ENCODE peak calls at places on chromosomes 5 and 9, in six cellular contexts. Q, E, K, A, G and X are unnamed samples.

GRCh38 chr5:17383526-17383925 is 114.5 kb upstream of the TAF11L2 start:
- DNase-seq in K (no peak), E (no peak), A (no peak), G (no peak), Q (no peak), X (no peak)

GRCh38 chr5:158819095-158819494 is 280.6 kb downstream of the EBF1 start:
- DNase-seq in G (no peak), A (no peak), Q (no peak), K (no peak), E (no peak), X (no peak)

GRCh38 chr5:127572930-127573329 is 55.5 kb downstream of the PRRC1 start:
- DNase-seq in Q (no peak), E (no peak), G (no peak), K (peak; percentile 30), A (no peak), X (no peak)

GRCh38 chr5:159971931-159972461 is 36.9 kb upstream of the TTC1 start:
- DNase-seq in A (no peak), G (no peak), Q (no peak), E (no peak), K (peak; percentile 61), X (no peak)

GRCh38 chr5:100790170-100790665 is 112.9 kb downstream of the ST8SIA4 start:
- DNase-seq in K (no peak), A (no peak), G (no peak), Q (no peak), E (no peak), X (no peak)

GRCh38 chr9:135502168-135502872 is 1.8 kb downstream of the MRPS2 start:
- DNase-seq in K (no peak), A (no peak), G (no peak), E (peak; percentile 42), Q (no peak), X (no peak)

GRCh38 chr9:106717686-106718085 is 145.3 kb upstream of the ZNF462 start:
- DNase-seq in K (peak; percentile 58), E (no peak), G (peak; percentile 53), Q (no peak), A (no peak), X (peak; percentile 30)

GRCh38 chr5:134536876-134537275 is 11.4 kb downstream of the JADE2 start:
- DNase-seq in E (peak; percentile 18), K (no peak), A (no peak), Q (no peak), G (no peak), X (no peak)

GRCh38 chr9:110877376-110877775 is 160.9 kb downstream of the LPAR1 start:
- DNase-seq in E (no peak), G (no peak), K (no peak), Q (no peak), A (no peak), X (no peak)

GRCh38 chr9:118896356-118897000 is 472.8 kb downstream of the BRINP1 start:
- DNase-seq in K (peak; percentile 14), A (no peak), Q (no peak), E (no peak), G (no peak), X (no peak)

GRCh38 chr9:83511051-83511450 is 27.1 kb downstream of the FRMD3 start:
- DNase-seq in E (no peak), Q (no peak), K (peak; percentile 54), G (no peak), A (no peak), X (peak; percentile 10)

GRCh38 chr5:149810856-149811255 is 80.7 kb downstream of the PPARGC1B start:
- DNase-seq in A (no peak), E (no peak), G (no peak), Q (no peak), K (no peak), X (no peak)

GRCh38 chr5:179209359-179210150 is 135.7 kb downstream of the ADAMTS2 start:
- DNase-seq in G (no peak), Q (no peak), E (no peak), A (no peak), K (peak; percentile 94), X (peak; percentile 15)

GRCh38 chr5:936149-937144 is 43.8 kb downstream of the TRIP13 start:
- DNase-seq in G (no peak), K (no peak), E (peak; percentile 24), A (no peak), Q (no peak), X (no peak)

GRCh38 chr5:76601470-76601869 is 21.7 kb downstream of the F2RL2 start:
- DNase-seq in A (no peak), G (no peak), Q (no peak), K (peak; percentile 82), E (no peak), X (no peak)

GRCh38 chr5:151267481-151268275 is 14.7 kb downstream of the GM2A start:
- DNase-seq in K (peak; percentile 13), A (no peak), E (no peak), G (no peak), Q (no peak), X (peak; percentile 41)

GRCh38 chr9:81671880-81672280 is 17.5 kb downstream of the TLE1 start:
- DNase-seq in E (peak; percentile 72), A (peak; percentile 87), K (no peak), G (no peak), Q (no peak), X (no peak)

GRCh38 chr5:134555223-134555790 is 29.8 kb downstream of the JADE2 start:
- DNase-seq in G (no peak), Q (no peak), A (no peak), E (no peak), K (peak; percentile 21), X (no peak)

DNA sequence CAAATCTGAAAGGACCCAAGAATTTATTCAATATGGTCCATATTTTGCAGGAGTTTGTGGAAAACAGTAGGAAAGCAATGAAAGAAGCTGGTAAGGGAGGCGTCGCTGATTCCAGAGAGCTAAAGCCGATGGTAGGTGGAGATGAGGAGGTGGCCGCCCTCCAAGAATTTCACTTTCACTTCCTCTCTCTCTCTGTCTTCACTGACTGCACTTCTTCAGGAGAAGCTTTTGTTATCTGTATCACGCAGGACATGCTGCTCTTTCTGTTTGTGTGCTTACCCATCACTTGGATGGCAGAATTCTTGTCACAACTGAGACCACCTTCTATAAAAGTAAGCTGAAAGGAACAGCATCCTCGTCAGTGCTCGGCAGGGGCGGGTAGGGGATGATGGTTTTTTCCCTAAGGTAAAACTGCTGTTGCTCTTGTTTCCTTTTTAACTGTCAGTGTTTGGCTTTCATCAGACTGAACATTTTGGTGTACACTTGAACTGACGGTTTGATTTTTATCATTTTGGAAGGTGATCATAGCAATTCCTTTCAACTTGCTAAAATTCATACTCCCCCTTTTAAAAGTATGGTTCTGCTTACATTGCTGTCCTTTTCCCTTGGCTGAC is 62.4 kb upstream of the FSD1L start:
- DNase-seq in K (no peak), E (no peak), Q (no peak), A (peak; percentile 20), G (no peak), X (no peak)
- H3K4me3 ChIP-seq in K (no peak overlapping the region), E (no peak overlapping the region), Q (peak overlapping the region; percentile 42), A (peak overlapping the region; percentile 41), G (no peak overlapping the region), X (no peak overlapping the region)

DNA sequence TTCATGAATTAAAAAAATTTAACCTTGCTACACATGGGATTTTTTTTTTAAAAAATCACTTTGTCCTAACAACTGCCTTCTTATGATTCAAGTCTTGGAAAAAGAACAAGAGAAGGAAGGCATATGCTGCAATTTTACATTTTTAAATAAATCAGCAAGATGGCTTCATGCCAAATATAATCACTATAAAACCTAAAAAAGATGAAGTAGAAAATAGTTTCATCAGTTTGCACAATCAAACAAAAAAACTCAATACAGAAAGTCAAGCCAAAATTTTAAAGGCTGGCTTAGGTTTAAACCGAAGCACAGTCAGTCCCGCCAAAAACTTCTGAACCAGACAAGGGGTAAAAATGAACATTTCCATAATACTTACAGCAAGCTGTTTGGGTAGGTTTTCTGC is 57.4 kb downstream of the ZFR start:
- DNase-seq in E (no peak), A (no peak), K (peak; percentile 47), Q (no peak), G (no peak), X (no peak)
- H3K4me3 ChIP-seq in E (no peak overlapping the region), A (no peak overlapping the region), K (no peak overlapping the region), Q (no peak overlapping the region), G (no peak overlapping the region), X (no peak overlapping the region)

GRCh38 chr9:86637515-86637914 is 283.3 kb upstream of the TUT7 start:
- DNase-seq in A (peak; percentile 16), K (peak; percentile 43), Q (no peak), E (peak; percentile 57), G (no peak), X (no peak)

GRCh38 chr9:86639287-86639686 is 285.1 kb upstream of the TUT7 start:
- DNase-seq in K (no peak), E (no peak), A (no peak), Q (no peak), G (no peak), X (no peak)

GRCh38 chr9:86638109-86638508 is 283.9 kb upstream of the TUT7 start:
- DNase-seq in Q (no peak), G (no peak), E (no peak), K (no peak), A (no peak), X (no peak)

GRCh38 chr9:86641970-86642369 is 287.8 kb upstream of the TUT7 start:
- DNase-seq in A (no peak), G (no peak), Q (no peak), K (no peak), E (no peak), X (no peak)

GRCh38 chr9:86639899-86640379 is 285.7 kb upstream of the TUT7 start:
- DNase-seq in A (no peak), E (no peak), Q (no peak), K (peak; percentile 14), G (no peak), X (no peak)
- H3K4me3 ChIP-seq in A (no peak overlapping the region), E (no peak overlapping the region), Q (no peak overlapping the region), K (no peak overlapping the region), G (no peak overlapping the region), X (no peak overlapping the region)

GRCh38 chr5:34655354-34655991 is 655 bp upstream of the RAI14 start:
- DNase-seq in Q (no peak), E (no peak), G (peak; percentile 72), A (no peak), K (peak; percentile 90), X (peak; percentile 87)

GRCh38 chr5:34657550-34657921 is 1.4 kb downstream of the RAI14 start:
- DNase-seq in K (peak; percentile 71), A (no peak), E (no peak), G (no peak), Q (no peak), X (no peak)

GRCh38 chr5:34656700-34657549 is 797 bp downstream of the RAI14 start:
- DNase-seq in K (peak; percentile 74), E (peak; percentile 58), Q (no peak), A (peak; percentile 18), G (no peak), X (no peak)

GRCh38 chr5:34658023-34658422 is 1.9 kb downstream of the RAI14 start:
- DNase-seq in Q (no peak), E (no peak), K (peak; percentile 64), G (no peak), A (no peak), X (no peak)

DNA sequence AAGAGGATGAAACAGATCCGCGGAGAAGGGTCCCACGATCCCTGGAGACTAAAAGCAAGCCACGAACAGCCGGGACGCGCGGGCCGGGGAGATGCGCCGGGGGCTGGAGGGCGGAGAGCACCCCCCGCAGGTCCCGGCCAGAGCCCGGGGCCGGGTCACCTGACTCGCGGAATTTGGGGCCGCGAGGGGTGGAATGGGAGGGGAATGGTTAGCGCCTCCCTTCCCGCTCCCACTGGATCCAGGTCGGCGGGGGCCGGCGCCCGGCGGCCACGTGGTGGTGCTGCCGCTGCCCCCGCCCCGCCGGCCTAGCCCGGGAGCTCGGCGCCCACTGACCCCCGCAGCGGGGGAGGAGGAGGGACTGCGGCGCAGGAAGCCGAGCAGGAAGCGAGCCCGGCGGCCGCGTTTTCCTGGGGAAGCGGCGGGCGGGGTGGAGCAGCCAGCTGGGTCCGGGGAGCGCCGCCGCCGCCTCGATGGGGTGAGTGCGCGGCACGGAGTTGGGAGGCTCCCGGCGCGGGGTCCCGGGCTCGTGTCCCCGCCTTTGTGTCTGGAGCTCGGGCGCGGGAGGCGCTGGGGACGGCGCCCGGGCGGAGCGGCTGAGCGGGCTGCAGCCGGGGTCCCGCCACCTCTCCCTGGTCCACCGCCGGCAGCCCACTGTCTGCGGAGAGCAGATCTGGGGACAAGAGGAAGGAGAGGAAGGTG is at the start of gene RAI14:
- DNase-seq in Q (peak; percentile 14), K (peak; percentile 91), E (peak; percentile 91), A (peak; percentile 79), G (no peak), X (peak; percentile 33)
- H3K4me3 ChIP-seq in Q (peak within 1 kb of the TSS; percentile 73), K (peak within 1 kb of the TSS; percentile 87), E (peak within 1 kb of the TSS; percentile 87), A (peak within 1 kb of the TSS; percentile 84), G (peak within 1 kb of the TSS; percentile 80), X (peak within 1 kb of the TSS; percentile 93)